ENCODE peak calls at places on chromosomes 6 and 20, in four cellular contexts. A is NCI-H345, Y is omental fat pad, K is RPMI8226. N is an unnamed sample.

GRCh38 chr20:43550456-43550855 is 8.4 kb upstream of the SGK2 start:
- DNase-seq in A (no peak), Y (no peak), K (no peak), N (no peak)

GRCh38 chr20:51377132-51377531 is 165.4 kb downstream of the NFATC2 start:
- DNase-seq in A (no peak), Y (no peak), K (no peak), N (no peak)

GRCh38 chr6:20217476-20217855 is 5.2 kb upstream of the MBOAT1 start:
- DNase-seq in Y (no peak), K (peak; percentile 22), A (peak; percentile 62), N (no peak)

GRCh38 chr20:42941629-42942028 is 248.1 kb downstream of the PTPRT start:
- DNase-seq in Y (no peak), A (no peak), K (no peak), N (no peak)

GRCh38 chr6:93447874-93448273 is 28.5 kb upstream of the EPHA7 start:
- DNase-seq in A (no peak), Y (no peak), K (no peak), N (no peak)

GRCh38 chr6:113856011-113856551 is 1.1 kb upstream of the MARCKS start:
- DNase-seq in K (no peak), A (peak; percentile 74), Y (no peak), N (no peak)

GRCh38 chr20:36384022-36384619 is 78.0 kb downstream of the DLGAP4 start:
- DNase-seq in A (no peak), Y (no peak), K (peak; percentile 77), N (no peak)

GRCh38 chr6:128370072-128370471 is 150.3 kb downstream of the PTPRK start:
- DNase-seq in Y (no peak), A (no peak), K (no peak), N (no peak)

GRCh38 chr6:20366082-20366834 is 35.4 kb upstream of the E2F3 start:
- DNase-seq in K (peak; percentile 20), A (no peak), Y (no peak), N (no peak)

GRCh38 chr6:162056745-162057144 is 670.8 kb downstream of the PRKN start:
- DNase-seq in K (peak; percentile 28), Y (no peak), A (no peak), N (no peak)

GRCh38 chr20:25864326-25864970 is 167.8 kb upstream of the ZNF337 start:
- DNase-seq in A (no peak), Y (no peak), K (no peak), N (no peak)

GRCh38 chr20:62880935-62881661 is 19.5 kb upstream of the TCFL5 start:
- DNase-seq in A (no peak), Y (no peak), K (no peak), N (no peak)

GRCh38 chr6:34602318-34603111 is 46.4 kb upstream of the SPDEF start:
- DNase-seq in K (no peak), Y (no peak), A (peak; percentile 93), N (no peak)

N was measured in pancreas.